ENCODE peak calls at places on chromosome 7, in ten cellular contexts. Z is activated CD8-positive, alpha-beta T cell treated with anti-CD3 and anti-CD28 coated beads, Interleukin-2, amount 10 ng/mL, durations not matched to agents 7 days and 5 days; O is activated effector memory CD4-positive, alpha-beta T cell treated with anti-CD3 and anti-CD28 coated beads, Interleukin-2, amount 50 U/mL, for 16 hours; D is OCI-LY7; T is esophagus muscularis mucosa; W is stimulated activated CD8-positive, alpha-beta memory T cell treated with anti-CD3 and anti-CD28 coated beads, Interleukin-4, amount 100 ng/mL, for 4 hours; X is T-helper 1 cell; B is HFFc6; S is NAMALWA; J is amniotic stem cell. K is an unnamed sample.

GRCh38 chr7:131556055-131556911 is at the start of gene PODXL:
- DNase-seq in O (peak; percentile 79), B (peak; percentile 40), J (no peak), S (peak; percentile 69), X (peak; percentile 76), W (peak; percentile 25), T (no peak), Z (peak; percentile 71), D (peak; percentile 50), K (no peak)

GRCh38 chr7:123120286-123120685 is 79.5 kb downstream of the SLC13A1 start:
- DNase-seq in X (no peak), S (no peak), O (no peak), T (no peak), W (no peak), D (no peak), B (no peak), J (no peak), Z (no peak), K (no peak)

GRCh38 chr7:157117796-157118195 is 20.9 kb upstream of the UBE3C start:
- DNase-seq in S (peak; percentile 67), X (no peak), J (no peak), B (no peak), D (no peak), O (no peak), Z (no peak), W (no peak), T (no peak), K (no peak)

GRCh38 chr7:70005885-70006284 is 407.6 kb downstream of the AUTS2 start:
- DNase-seq in X (no peak), T (no peak), O (no peak), B (no peak), D (no peak), W (no peak), J (no peak), S (no peak), Z (no peak), K (peak; percentile 12)

GRCh38 chr7:130941322-130942210 is 207.6 kb upstream of the KLF14 start:
- DNase-seq in O (peak; percentile 83), Z (no peak), W (no peak), B (no peak), J (no peak), X (no peak), D (peak; percentile 37), T (no peak), S (no peak), K (no peak)

GRCh38 chr7:44109991-44110390 is 5.8 kb downstream of the AEBP1 start:
- DNase-seq in D (no peak), B (no peak), O (no peak), T (no peak), S (no peak), W (no peak), Z (no peak), X (no peak), J (no peak), K (no peak)

GRCh38 chr7:365593-365992 is 75.6 kb downstream of the FOXL3 start:
- DNase-seq in J (no peak), W (no peak), D (no peak), B (no peak), T (no peak), S (no peak), X (no peak), Z (no peak), O (peak; percentile 46), K (no peak)

GRCh38 chr7:90251304-90251635 is 6.3 kb downstream of the CFAP69 start:
- DNase-seq in J (no peak), D (no peak), W (no peak), T (no peak), S (no peak), X (no peak), O (no peak), B (no peak), Z (no peak), K (no peak)

GRCh38 chr7:148628011-148628410 is 37.4 kb downstream of the C7orf33 start:
- DNase-seq in D (no peak), O (no peak), T (no peak), Z (no peak), B (no peak), X (no peak), S (no peak), J (no peak), W (no peak), K (no peak)

GRCh38 chr7:28112883-28113540 is 67.6 kb downstream of the JAZF1 start:
- DNase-seq in Z (no peak), S (no peak), X (no peak), O (no peak), D (no peak), B (no peak), W (no peak), J (no peak), T (peak; percentile 93), K (no peak)

GRCh38 chr7:7177044-7177517 is 5.3 kb upstream of the C1GALT1 start:
- DNase-seq in Z (no peak), S (no peak), B (peak; percentile 75), X (no peak), O (no peak), T (no peak), D (no peak), J (no peak), W (no peak), K (no peak)

GRCh38 chr7:140229101-140229525 is 52.3 kb upstream of the KDM7A start:
- DNase-seq in B (no peak), O (no peak), W (no peak), X (peak; percentile 55), D (no peak), T (no peak), S (peak; percentile 53), J (no peak), Z (no peak), K (no peak)

GRCh38 chr7:79823246-79823951 is 311.2 kb upstream of the GNAI1 start:
- DNase-seq in S (no peak), Z (no peak), D (no peak), J (no peak), B (no peak), T (no peak), W (no peak), O (no peak), X (no peak), K (no peak)

K was measured in Jurkat, Clone E6-1.